ENCODE peak calls at places on chromosomes 7 and 10, in four cellular contexts. One of them, this sample, is unnamed.

GRCh38 chr10:23046032-23046431 is 49.3 kb upstream of the MSRB2 start:
- DNase-seq in GM12878: no peak
- DNase-seq in endothelial cell of umbilical vein: no peak
- DNase-seq in HCT116: no peak
- DNase-seq in this sample: no peak

GRCh38 chr10:126147866-126148578 is 240.3 kb downstream of the ADAM12 start:
- DNase-seq in endothelial cell of umbilical vein: peak; percentile 8
- DNase-seq in GM12878: no peak
- DNase-seq in HCT116: no peak
- DNase-seq in this sample: no peak

GRCh38 chr7:17506090-17506489 is 207.6 kb downstream of the AHR start:
- DNase-seq in HCT116: no peak
- DNase-seq in GM12878: peak; percentile 66
- DNase-seq in endothelial cell of umbilical vein: no peak
- DNase-seq in this sample: peak; percentile 85

GRCh38 chr7:78704504-78704903 is 749.0 kb downstream of the MAGI2 start:
- DNase-seq in HCT116: no peak
- DNase-seq in GM12878: no peak
- DNase-seq in endothelial cell of umbilical vein: no peak
- DNase-seq in this sample: no peak

GRCh38 chr10:124724279-124725027 is 19.7 kb downstream of the FAM53B start:
- DNase-seq in HCT116: no peak
- DNase-seq in GM12878: no peak
- DNase-seq in endothelial cell of umbilical vein: no peak
- DNase-seq in this sample: peak; percentile 72

GRCh38 chr7:16392990-16393523 is 28.3 kb downstream of the CRPPA start:
- DNase-seq in HCT116: no peak
- DNase-seq in GM12878: no peak
- DNase-seq in endothelial cell of umbilical vein: no peak
- DNase-seq in this sample: no peak

GRCh38 chr7:159109092-159110035 is 35.3 kb downstream of the VIPR2 start:
- DNase-seq in HCT116: no peak
- DNase-seq in GM12878: no peak
- DNase-seq in endothelial cell of umbilical vein: no peak
- DNase-seq in this sample: no peak

GRCh38 chr7:115585015-115585655 is 445.4 kb downstream of the TFEC start:
- DNase-seq in GM12878: no peak
- DNase-seq in endothelial cell of umbilical vein: no peak
- DNase-seq in HCT116: no peak
- DNase-seq in this sample: no peak

GRCh38 chr10:47346572-47347302 is 1.4 kb upstream of the RBP3 start:
- DNase-seq in HCT116: no peak
- DNase-seq in GM12878: no peak
- DNase-seq in endothelial cell of umbilical vein: no peak
- DNase-seq in this sample: no peak

GRCh38 chr7:21771906-21772610 is 173.6 kb downstream of the CDCA7L start:
- DNase-seq in GM12878: no peak
- DNase-seq in HCT116: no peak
- DNase-seq in endothelial cell of umbilical vein: peak; percentile 20
- DNase-seq in this sample: no peak

GRCh38 chr7:83850037-83850619 is 201.2 kb upstream of the SEMA3E start:
- DNase-seq in HCT116: no peak
- DNase-seq in GM12878: no peak
- DNase-seq in endothelial cell of umbilical vein: no peak
- DNase-seq in this sample: no peak

GRCh38 chr10:25815999-25816768 is 117.8 kb upstream of the MYO3A start:
- DNase-seq in GM12878: no peak
- DNase-seq in endothelial cell of umbilical vein: no peak
- DNase-seq in HCT116: no peak
- DNase-seq in this sample: no peak

GRCh38 chr7:131522325-131522920 is 34.0 kb downstream of the PODXL start:
- DNase-seq in HCT116: no peak
- DNase-seq in endothelial cell of umbilical vein: peak; percentile 40
- DNase-seq in GM12878: no peak
- DNase-seq in this sample: no peak

GRCh38 chr7:151632750-151633515 is 113.2 kb upstream of the RHEB start:
- DNase-seq in GM12878: peak; percentile 77
- DNase-seq in HCT116: no peak
- DNase-seq in endothelial cell of umbilical vein: peak; percentile 34
- DNase-seq in this sample: no peak

GRCh38 chr7:158285383-158285770 is 302.2 kb downstream of the PTPRN2 start:
- DNase-seq in GM12878: no peak
- DNase-seq in HCT116: no peak
- DNase-seq in endothelial cell of umbilical vein: no peak
- DNase-seq in this sample: no peak

GRCh38 chr7:5472432-5473315 is 49.0 kb upstream of the TNRC18 start:
- DNase-seq in HCT116: no peak
- DNase-seq in GM12878: no peak
- DNase-seq in endothelial cell of umbilical vein: no peak
- DNase-seq in this sample: peak; percentile 49

GRCh38 chr7:81791578-81792524 is 22.0 kb upstream of the HGF start:
- DNase-seq in GM12878: no peak
- DNase-seq in HCT116: no peak
- DNase-seq in endothelial cell of umbilical vein: no peak
- DNase-seq in this sample: no peak

GRCh38 chr7:20164420-20165145 is 52.6 kb downstream of the MACC1 start:
- DNase-seq in HCT116: no peak
- DNase-seq in GM12878: no peak
- DNase-seq in endothelial cell of umbilical vein: no peak
- DNase-seq in this sample: no peak

DNA sequence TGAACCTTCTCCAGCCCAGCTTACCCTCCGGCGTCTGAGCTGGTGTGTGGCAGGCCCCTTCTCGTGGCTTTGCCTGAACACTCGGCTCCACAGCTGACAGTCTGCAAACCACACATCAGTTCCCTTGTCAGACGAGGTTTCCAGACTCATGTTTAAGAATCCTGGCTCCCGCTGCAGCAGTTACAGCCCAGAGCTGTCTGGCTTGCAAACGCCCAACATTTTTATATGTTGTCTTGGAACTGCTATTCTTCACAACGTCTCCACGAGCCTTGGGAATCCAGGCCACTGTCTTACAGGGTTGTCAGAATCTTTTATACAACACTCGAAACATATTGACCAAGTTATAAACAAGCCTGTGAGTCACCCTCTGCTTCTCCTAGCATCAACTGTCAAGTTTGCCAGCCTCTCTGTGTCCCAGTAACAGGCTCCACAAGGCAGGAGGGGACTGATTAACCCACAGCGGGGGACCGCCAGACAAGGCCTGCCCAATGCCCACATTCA is 68.1 kb downstream of the TNS3 start:
- DNase-seq in HCT116: no peak
- DNase-seq in GM12878: no peak
- DNase-seq in endothelial cell of umbilical vein: no peak
- DNase-seq in this sample: no peak
- TF ChIP-seq POLR2AphosphoS5 in HCT116: no peak
- TF ChIP-seq POLR2AphosphoS5 in GM12878: no peak
- TF ChIP-seq POLR2AphosphoS5 in endothelial cell of umbilical vein: no peak
- TF ChIP-seq POLR2AphosphoS5 in this sample: no peak

GRCh38 chr7:149772821-149773425 is 465 bp downstream of the ZNF467 start:
- DNase-seq in endothelial cell of umbilical vein: peak; percentile 23
- DNase-seq in HCT116: no peak
- DNase-seq in GM12878: no peak
- DNase-seq in this sample: no peak
- TF ChIP-seq EZH2 in endothelial cell of umbilical vein: no peak
- TF ChIP-seq EZH2 in HCT116: no peak
- TF ChIP-seq EZH2 in GM12878: no peak
- TF ChIP-seq EZH2 in this sample: no peak

GRCh38 chr10:1157615-1157933 is 101.4 kb downstream of the WDR37 start:
- DNase-seq in endothelial cell of umbilical vein: no peak
- DNase-seq in GM12878: no peak
- DNase-seq in HCT116: no peak
- DNase-seq in this sample: no peak

GRCh38 chr10:1156921-1157614 is 100.9 kb downstream of the WDR37 start:
- DNase-seq in GM12878: no peak
- DNase-seq in HCT116: no peak
- DNase-seq in endothelial cell of umbilical vein: no peak
- DNase-seq in this sample: no peak

GRCh38 chr10:1154531-1154930 is 98.3 kb downstream of the WDR37 start:
- DNase-seq in endothelial cell of umbilical vein: no peak
- DNase-seq in GM12878: no peak
- DNase-seq in HCT116: no peak
- DNase-seq in this sample: no peak

GRCh38 chr10:1156616-1156886 is 100.4 kb downstream of the WDR37 start:
- DNase-seq in HCT116: no peak
- DNase-seq in GM12878: no peak
- DNase-seq in endothelial cell of umbilical vein: no peak
- DNase-seq in this sample: no peak

GRCh38 chr10:1155791-1156615 is 99.8 kb downstream of the WDR37 start:
- DNase-seq in endothelial cell of umbilical vein: no peak
- DNase-seq in GM12878: no peak
- DNase-seq in HCT116: no peak
- DNase-seq in this sample: no peak
- TF ChIP-seq POLR2AphosphoS5 in endothelial cell of umbilical vein: no peak
- TF ChIP-seq POLR2AphosphoS5 in GM12878: no peak
- TF ChIP-seq POLR2AphosphoS5 in HCT116: no peak
- TF ChIP-seq POLR2AphosphoS5 in this sample: no peak

DNA sequence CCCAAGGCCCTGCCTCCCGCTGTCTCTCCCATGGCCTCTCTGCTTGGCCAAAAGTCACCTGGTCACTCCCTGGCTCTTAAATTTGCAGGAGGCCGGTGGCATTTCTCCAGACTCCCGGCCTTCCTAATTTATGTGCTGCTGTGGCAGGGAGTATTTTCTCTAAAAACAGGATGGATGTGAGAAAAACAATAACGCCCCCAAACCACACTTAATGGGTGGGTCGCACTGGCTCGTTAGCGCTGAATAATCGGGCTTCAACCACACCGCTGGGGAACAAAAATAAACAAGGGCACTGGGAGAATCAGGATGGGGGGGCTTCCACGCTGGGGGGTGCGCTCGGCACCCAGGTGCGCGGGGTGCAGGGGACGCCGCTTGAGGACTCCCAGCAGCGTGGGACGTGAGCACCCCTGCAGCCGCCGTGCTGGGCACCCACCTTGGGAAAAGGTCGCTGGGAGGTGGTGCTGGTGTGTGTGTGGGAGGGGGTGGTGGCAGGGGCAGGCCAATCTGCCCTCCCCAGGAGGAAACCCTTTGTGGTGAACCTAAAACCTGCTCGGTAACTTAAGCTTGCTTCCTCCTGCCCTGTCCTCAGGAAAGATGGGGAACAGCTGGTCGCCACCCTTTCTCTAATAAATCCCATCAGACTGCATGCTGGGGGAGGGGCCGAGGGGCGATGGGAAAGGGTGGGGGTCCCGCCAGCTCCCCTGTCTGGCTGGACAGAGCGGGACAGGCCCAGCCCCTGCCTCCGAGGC is 64.2 kb downstream of the UNCX start:
- DNase-seq in endothelial cell of umbilical vein: no peak
- DNase-seq in HCT116: no peak
- DNase-seq in GM12878: no peak
- DNase-seq in this sample: no peak
- TF ChIP-seq EZH2 in endothelial cell of umbilical vein: no peak
- TF ChIP-seq EZH2 in HCT116: no peak
- TF ChIP-seq EZH2 in GM12878: no peak
- TF ChIP-seq EZH2 in this sample: no peak

DNA sequence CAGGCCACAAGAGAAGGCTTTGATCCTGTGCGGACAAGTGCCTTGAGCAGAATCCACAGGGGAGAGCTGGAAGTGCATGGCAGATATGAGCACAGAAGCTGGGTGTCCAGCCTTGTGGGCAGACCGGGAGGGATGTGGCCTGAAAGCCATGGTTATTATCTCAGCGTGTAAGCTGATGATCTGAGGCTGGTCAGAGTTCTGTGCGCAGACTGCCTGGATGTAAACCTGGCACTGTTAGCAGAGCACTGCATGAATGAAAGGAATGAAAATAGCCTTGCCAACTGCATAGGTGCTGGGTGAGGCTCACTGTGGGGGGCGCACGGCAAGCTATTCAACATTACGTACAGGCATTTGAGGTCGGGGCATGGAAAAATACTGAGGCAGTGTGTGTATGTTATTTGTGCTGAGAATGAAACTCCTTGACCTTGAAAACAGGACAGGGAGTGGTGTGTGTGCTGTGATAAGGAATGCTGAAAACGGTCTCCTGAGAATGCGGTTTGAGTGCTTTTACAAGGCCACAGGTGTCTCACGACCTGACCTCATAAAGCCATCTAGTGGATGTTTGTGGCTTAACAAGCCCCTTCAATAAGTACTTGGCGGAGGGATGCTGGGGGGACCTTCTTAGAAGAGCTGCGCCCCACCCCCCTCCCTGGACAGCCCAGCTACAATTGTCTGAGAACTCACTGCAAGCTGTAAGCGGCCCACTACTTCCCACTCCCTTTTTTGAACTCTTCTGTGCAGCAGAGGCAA is 18.7 kb downstream of the AKR1C1 start:
- DNase-seq in HCT116: peak; percentile 26
- DNase-seq in endothelial cell of umbilical vein: peak; percentile 62
- DNase-seq in GM12878: no peak
- DNase-seq in this sample: peak; percentile 79
- TF ChIP-seq POLR2AphosphoS5 in HCT116: no peak
- TF ChIP-seq POLR2AphosphoS5 in endothelial cell of umbilical vein: no peak
- TF ChIP-seq POLR2AphosphoS5 in GM12878: no peak
- TF ChIP-seq POLR2AphosphoS5 in this sample: peak; percentile 81

GRCh38 chr10:69629897-69630650 is at the start of gene FAM241B:
- DNase-seq in GM12878: no peak
- DNase-seq in HCT116: peak; percentile 45
- DNase-seq in endothelial cell of umbilical vein: no peak
- DNase-seq in this sample: no peak
- TF ChIP-seq EZH2 in GM12878: no peak
- TF ChIP-seq EZH2 in HCT116: no peak
- TF ChIP-seq EZH2 in endothelial cell of umbilical vein: peak; percentile 41
- TF ChIP-seq EZH2 in this sample: no peak

DNA sequence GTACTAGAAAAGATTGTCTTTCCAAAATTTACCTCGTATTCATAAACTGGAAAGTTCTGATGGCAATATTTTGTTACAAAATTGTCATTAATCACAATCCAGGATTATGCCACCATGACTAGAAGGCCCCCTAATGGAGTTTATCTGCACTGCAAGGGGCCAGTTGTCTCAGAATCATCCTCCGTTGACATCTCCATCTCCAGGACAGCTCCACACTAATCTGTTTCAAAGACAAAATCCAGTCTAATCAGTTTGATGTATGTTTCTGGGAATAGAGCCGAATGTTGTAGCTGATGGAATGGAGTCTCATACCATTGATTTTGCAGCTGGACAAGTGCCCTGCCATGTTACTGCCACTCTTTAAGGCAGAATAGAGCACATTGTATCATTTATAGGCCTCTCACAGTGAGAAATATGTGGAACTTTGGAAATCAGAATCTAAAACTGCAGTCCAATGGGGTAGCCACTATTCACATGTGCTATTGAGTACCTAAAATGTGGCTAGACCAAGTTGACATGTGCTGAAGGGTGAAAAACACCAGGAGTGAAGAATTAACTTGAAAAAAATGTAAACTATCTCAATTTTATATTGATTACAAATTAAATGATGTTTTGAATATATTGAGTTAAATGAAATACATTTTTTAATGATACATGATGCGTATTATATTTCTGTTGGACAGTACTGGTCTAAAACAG is 38.3 kb upstream of the TOMM7 start:
- DNase-seq in HCT116: no peak
- DNase-seq in endothelial cell of umbilical vein: peak; percentile 21
- DNase-seq in GM12878: no peak
- DNase-seq in this sample: peak; percentile 13
- TF ChIP-seq POLR2AphosphoS5 in HCT116: peak; percentile 9
- TF ChIP-seq POLR2AphosphoS5 in endothelial cell of umbilical vein: peak; percentile 30
- TF ChIP-seq POLR2AphosphoS5 in GM12878: no peak
- TF ChIP-seq POLR2AphosphoS5 in this sample: no peak

This sample was measured in HepG2.